ENCODE peak calls at places on chromosomes 5 and 9, in seven cellular contexts. N is uterus; I is C1 segment of cervical spinal cord; V is stimulated activated CD8-positive, alpha-beta memory T cell treated with anti-CD3 and anti-CD28 coated beads, Interleukin-12 subunit alpha, Interleukin-12 subunit beta, amount 100 ng/mL, for 1 hour; Z is OCI-LY7; T is nephron progenitor cell; D is SJSA1. U is an unnamed sample.

GRCh38 chr9:98045234-98046160 is 11.0 kb upstream of the NANS start:
- DNase-seq in N (no peak), I (no peak), V (peak), Z (peak), T (no peak), D (no peak), U (no peak)

GRCh38 chr5:176809544-176810083 is 745 bp upstream of the UNC5A start:
- DNase-seq in N (no peak), I (no peak), V (no peak), Z (no peak), T (no peak), D (no peak), U (no peak)

GRCh38 chr9:32278991-32279390 is 105.5 kb upstream of the ACO1 start:
- DNase-seq in N (no peak), I (no peak), V (no peak), Z (no peak), T (no peak), D (no peak), U (no peak)

GRCh38 chr9:108052431-108053080 is 563.0 kb upstream of the KLF4 start:
- DNase-seq in N (no peak), I (no peak), V (no peak), Z (no peak), T (no peak), D (no peak), U (no peak)

GRCh38 chr9:36995927-36996471 is 38.1 kb downstream of the PAX5 start:
- DNase-seq in N (no peak), I (no peak), V (peak), Z (peak), T (peak), D (no peak), U (no peak)

GRCh38 chr5:117133198-117133597 is 558.6 kb upstream of the SEMA6A start:
- DNase-seq in N (no peak), I (no peak), V (no peak), Z (no peak), T (no peak), D (no peak), U (no peak)

GRCh38 chr5:93717162-93717561 is 24.2 kb downstream of the POU5F2 start:
- DNase-seq in N (no peak), I (no peak), V (no peak), Z (no peak), T (no peak), D (peak), U (no peak)

GRCh38 chr9:108620767-108621166 is 235.0 kb downstream of the ACTL7B start:
- DNase-seq in N (no peak), I (no peak), V (no peak), Z (no peak), T (no peak), D (no peak), U (no peak)

GRCh38 chr5:167844173-167844572 is 447.3 kb upstream of the WWC1 start:
- DNase-seq in N (no peak), I (no peak), V (no peak), Z (no peak), T (no peak), D (no peak), U (no peak)

U was measured in GM18507.